ENCODE peak calls at places on chromosomes 11 and 22, in five cellular contexts. K is PC-9, W is GM23248, X is Karpas-422, Y is fibroblast of lung. C is an unnamed sample. For H3K79me2 and H3K9me3, the result is how much of the 10 kb centered on the place peaks cover.

GRCh38 chr22:45552580-45553332 is 50.1 kb downstream of the FBLN1 start:
- DNase-seq in K (peak), Y (peak), X (no peak), W (peak), C (no peak)

GRCh38 chr11:19201737-19202605 is at the start of gene CSRP3:
- DNase-seq in K (no peak), Y (peak), X (no peak), W (peak), C (no peak)

GRCh38 chr22:45686842-45687241 is 15.2 kb downstream of the ATXN10 start:
- DNase-seq in X (no peak), K (no peak), W (peak), Y (peak), C (no peak)

GRCh38 chr22:19868333-19868732 is 13.7 kb upstream of the GNB1L start:
- DNase-seq in Y (no peak), K (no peak), X (no peak), W (no peak), C (no peak)

GRCh38 chr22:39543095-39543494 is 10.5 kb upstream of the RPS19BP1 start:
- DNase-seq in Y (no peak), X (peak), W (peak), K (no peak), C (peak)

GRCh38 chr11:64141081-64141783 is 24.7 kb downstream of the MACROD1 start:
- DNase-seq in K (no peak), Y (no peak), W (no peak), X (no peak), C (no peak)

GRCh38 chr11:106399075-106399500 is 321.6 kb downstream of the AASDHPPT start:
- DNase-seq in W (peak), X (no peak), K (peak), Y (peak), C (no peak)

GRCh38 chr11:129375731-129376657 is at the start of gene BARX2:
- DNase-seq in W (peak), Y (peak), K (peak), X (no peak), C (no peak)

GRCh38 chr22:29830585-29830984 is 7.5 kb downstream of the ASCC2 start:
- DNase-seq in X (no peak), W (no peak), Y (no peak), K (no peak), C (no peak)

GRCh38 chr11:76362716-76363115 is 18.2 kb downstream of the THAP12 start:
- DNase-seq in Y (no peak), X (no peak), K (no peak), W (no peak), C (no peak)

GRCh38 chr11:94184861-94185260 is 56.2 kb downstream of the PANX1 start:
- DNase-seq in X (no peak), Y (no peak), W (peak), K (no peak), C (no peak)

GRCh38 chr11:34327804-34328631 is 29.8 kb downstream of the ABTB2 start:
- DNase-seq in X (no peak), K (no peak), Y (no peak), W (no peak), C (no peak)

GRCh38 chr22:23836692-23837495 is 1.9 kb downstream of the DERL3 start:
- DNase-seq in Y (no peak), W (no peak), K (no peak), X (peak), C (no peak)

GRCh38 chr11:2818503-2818902 is 67.1 kb downstream of the CDKN1C start:
- DNase-seq in W (no peak), K (no peak), X (no peak), Y (no peak), C (no peak)

GRCh38 chr11:99449345-99449744 is 428.6 kb downstream of the CNTN5 start:
- DNase-seq in W (no peak), K (no peak), Y (no peak), X (no peak), C (no peak)

GRCh38 chr11:17471501-17471900 is 5.1 kb downstream of the ABCC8 start:
- DNase-seq in W (no peak), K (no peak), X (no peak), Y (no peak), C (no peak)

GRCh38 chr11:69435161-69435990 is 46.1 kb upstream of the LINC01488 start:
- DNase-seq in X (no peak), Y (no peak), W (no peak), K (no peak), C (no peak)

DNA sequence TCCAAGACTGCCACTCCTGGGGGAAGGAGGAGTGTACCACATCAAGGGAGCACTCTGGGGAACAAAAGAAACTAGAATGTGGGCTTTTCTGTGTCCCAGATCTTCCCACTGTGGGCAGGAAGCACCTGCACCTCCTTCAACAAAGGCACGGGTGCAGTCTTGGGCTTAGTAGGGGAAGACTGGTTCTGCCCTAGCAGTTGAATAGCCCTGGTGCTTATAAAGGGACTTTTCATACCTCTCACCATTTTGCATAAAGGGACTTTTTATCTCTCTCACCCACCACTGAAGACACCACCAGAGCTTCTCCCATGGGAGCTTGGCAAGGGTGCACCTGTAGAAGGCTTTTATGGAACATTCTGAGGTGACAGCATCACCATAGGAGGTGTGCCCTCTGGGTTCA is 65.8 kb upstream of the MS4A8 start:
- DNase-seq in X (no peak), Y (no peak), K (no peak), W (no peak), C (peak)
- H3K4me2 ChIP-seq in X (peak), Y (no peak), K (no peak), W (no peak), C (no peak)

DNA sequence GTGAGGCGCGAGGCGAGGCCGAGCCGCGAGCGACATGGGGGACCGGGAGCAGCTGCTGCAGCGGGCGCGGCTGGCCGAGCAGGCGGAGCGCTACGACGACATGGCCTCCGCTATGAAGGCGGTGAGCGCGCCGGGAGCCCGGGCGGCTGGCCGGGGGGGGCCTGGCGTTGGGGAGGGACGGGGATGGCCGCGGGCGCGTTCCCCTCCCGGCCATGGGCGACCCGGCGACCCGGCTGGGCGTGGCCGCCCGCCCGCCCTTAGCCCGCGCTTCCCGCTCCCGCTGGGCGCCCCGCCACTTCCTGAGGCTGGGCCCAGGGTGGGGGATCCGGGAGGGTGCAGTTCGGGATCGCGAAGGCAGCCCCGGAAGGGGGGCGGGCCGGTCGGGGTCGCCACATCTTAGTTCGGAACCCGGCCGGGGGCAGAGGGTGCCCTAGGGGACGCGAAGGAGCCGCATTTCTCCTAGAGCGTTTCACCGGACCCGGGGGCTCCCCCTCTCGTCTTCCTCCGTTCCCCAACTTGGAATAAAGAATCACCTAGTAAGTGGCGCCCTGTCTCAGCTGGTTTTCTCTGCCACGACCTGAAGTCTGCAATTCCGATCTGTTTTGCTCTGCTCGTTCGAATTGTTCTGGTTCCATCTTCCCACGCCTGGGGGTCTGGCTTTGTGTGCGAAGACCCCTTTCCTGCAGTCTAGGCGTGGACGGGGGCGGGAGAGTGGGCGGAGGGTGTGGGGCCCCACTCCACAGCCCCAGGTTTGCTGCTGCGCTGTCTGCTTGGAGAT is 554 bp downstream of the YWHAH start:
- DNase-seq in W (peak), K (no peak), Y (no peak), X (no peak), C (peak)
- H3K79me2 ChIP-seq in W (half or more), K (under half), Y (half or more), X (half or more), C (half or more)

GRCh38 chr22:47335460-47335859 is 573.0 kb downstream of the TBC1D22A start:
- DNase-seq in X (no peak), Y (no peak), K (no peak), W (no peak), C (no peak)

GRCh38 chr22:47332246-47332980 is 570.0 kb downstream of the TBC1D22A start:
- DNase-seq in Y (no peak), W (no peak), K (no peak), X (no peak), C (no peak)

GRCh38 chr22:47333625-47334024 is 571.2 kb downstream of the TBC1D22A start:
- DNase-seq in Y (peak), W (peak), K (no peak), X (no peak), C (no peak)

GRCh38 chr22:47335958-47336357 is 573.5 kb downstream of the TBC1D22A start:
- DNase-seq in W (no peak), K (no peak), Y (no peak), X (no peak), C (no peak)

DNA sequence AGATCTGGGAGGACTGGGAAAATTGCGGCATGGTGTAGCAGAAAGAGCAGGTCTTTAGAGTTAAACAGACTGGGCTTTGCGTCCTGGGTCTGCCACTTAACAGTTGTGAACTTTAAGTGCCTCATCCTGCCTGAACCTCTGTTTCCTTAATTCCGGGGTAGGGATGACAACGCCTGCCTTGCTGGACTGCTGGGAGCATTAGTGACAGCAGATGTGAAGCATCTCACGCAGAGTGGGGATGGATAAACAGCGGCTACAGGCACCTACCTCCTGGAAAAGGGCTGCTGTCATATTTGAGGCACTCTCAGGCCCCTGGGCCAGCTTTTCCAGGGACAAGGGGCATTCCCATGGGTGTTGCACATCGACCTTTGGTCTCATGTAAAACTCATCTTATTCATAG is 572.1 kb downstream of the TBC1D22A start:
- DNase-seq in W (no peak), K (no peak), X (no peak), Y (no peak), C (no peak)
- H3K9me3 ChIP-seq in W (under half), K (under half), X (under half), Y (under half), C (under half)

DNA sequence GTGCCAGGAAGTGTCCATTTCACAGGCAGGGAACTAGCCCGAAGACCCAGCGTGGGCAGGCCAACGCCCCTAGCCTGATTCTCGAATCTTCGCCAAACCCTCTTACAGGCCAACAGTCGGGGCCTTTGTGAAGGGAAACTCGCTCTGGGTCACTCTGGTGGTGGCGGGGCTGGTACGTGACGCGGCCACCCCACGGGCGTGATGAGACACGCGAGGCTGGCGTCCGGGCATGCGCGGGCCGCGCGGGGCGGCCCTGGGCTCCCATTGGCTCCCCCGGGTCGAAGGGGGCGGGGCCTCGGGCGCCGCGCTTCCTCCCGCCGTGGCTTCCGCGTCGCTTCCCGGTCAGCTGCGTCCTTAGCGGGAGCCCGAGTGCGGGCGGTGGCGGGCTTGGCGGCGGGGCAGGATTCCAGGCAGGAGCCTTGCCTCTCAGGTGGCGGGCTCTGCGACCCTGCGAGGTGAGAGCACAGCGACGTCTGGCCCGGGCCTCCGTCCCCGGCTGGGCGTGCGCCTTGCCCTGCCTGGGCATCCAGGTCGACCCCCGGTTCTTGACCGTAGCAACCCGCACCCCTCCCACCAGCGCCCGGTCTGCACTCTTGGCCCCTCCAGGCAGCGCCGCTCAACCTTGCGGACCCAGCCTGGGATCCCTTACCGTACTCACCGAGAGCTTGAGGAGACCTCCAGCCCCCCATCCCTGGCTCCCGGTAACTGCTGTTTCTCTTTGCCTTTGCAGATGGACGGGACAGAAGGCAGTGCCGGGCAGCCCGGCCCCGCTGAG is at the start of gene FRMD8:
- DNase-seq in K (peak), X (peak), Y (peak), W (peak), C (peak)
- H3K4me2 ChIP-seq in K (peak), X (peak), Y (peak), W (peak), C (peak)

GRCh38 chr11:134266841-134267251 is 9.3 kb upstream of the GLB1L3 start:
- DNase-seq in Y (peak), K (peak), W (peak), X (no peak), C (no peak)

GRCh38 chr11:134266440-134266839 is 9.7 kb upstream of the GLB1L3 start:
- DNase-seq in X (no peak), W (no peak), K (peak), Y (no peak), C (no peak)

GRCh38 chr11:134270250-134270714 is 5.9 kb upstream of the GLB1L3 start:
- DNase-seq in W (no peak), X (no peak), K (no peak), Y (no peak), C (peak)

GRCh38 chr11:134267466-134267865 is 8.7 kb upstream of the GLB1L3 start:
- DNase-seq in Y (no peak), K (no peak), W (no peak), X (no peak), C (no peak)

DNA sequence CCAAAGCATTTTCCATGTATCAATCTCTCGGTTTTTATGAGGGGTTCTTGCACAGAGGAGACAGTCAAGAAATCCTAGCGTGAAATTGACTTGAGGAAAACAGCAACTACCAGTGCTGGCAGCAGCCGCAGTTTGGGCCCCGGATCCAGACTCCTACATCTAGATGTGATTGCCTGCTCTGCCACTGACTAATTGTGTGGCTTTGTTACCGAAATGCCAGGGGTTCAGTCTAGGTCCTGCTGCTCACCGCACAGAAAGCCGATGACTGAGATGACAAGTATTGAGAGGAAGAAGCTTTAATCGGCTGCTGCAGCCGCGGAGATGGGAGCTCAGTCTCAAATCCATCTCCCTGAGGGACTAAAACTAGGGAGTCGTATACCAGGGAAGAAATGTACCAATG is 8.2 kb upstream of the GLB1L3 start:
- DNase-seq in K (no peak), Y (peak), W (no peak), X (no peak), C (no peak)
- H3K79me2 ChIP-seq in K (under half), Y (under half), W (under half), X (under half), C (half or more)

DNA sequence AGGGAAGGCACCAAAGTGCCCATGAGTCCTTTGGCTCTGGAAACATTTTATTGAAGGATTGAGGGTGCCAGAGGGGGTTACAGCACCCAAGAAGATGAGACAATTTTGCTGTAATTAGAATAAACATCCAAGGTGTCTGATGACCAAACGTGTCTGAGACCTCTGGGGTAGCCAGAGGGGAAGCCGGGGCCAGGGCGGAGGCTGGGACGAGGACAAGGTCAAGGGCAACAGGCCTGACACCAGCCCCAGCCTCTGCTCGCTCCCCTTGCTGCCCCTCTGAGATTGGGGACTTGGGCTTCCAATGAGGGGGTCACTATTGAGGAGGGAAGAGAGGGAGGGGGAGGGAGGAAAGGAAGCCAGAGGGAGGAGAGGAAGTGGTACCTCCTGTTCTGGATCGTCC is 25.6 kb downstream of the TMPRSS6 start:
- DNase-seq in X (no peak), W (no peak), K (no peak), Y (no peak), C (no peak)
- H3K9me3 ChIP-seq in X (under half), W (under half), K (under half), Y (under half), C (under half)

C was measured in DND-41.